ENCODE peak calls at places on chromosomes 4 and X, in five cellular contexts. One of them, this sample, is unnamed.

GRCh38 chrX:71067727-71068051 is 445 bp downstream of the SNX12 start:
- DNase-seq in astrocyte of the hippocampus: no peak
- DNase-seq in AG20443: no peak
- DNase-seq in substantia nigra: no peak
- DNase-seq in iris pigment epithelial cell: no peak
- DNase-seq in this sample: no peak

GRCh38 chr4:99670409-99671073 is 12.9 kb upstream of the C4orf54 start:
- DNase-seq in astrocyte of the hippocampus: no peak
- DNase-seq in AG20443: no peak
- DNase-seq in substantia nigra: no peak
- DNase-seq in iris pigment epithelial cell: no peak
- DNase-seq in this sample: no peak

GRCh38 chr4:26731342-26731741 is 129.3 kb upstream of the STIM2 start:
- DNase-seq in astrocyte of the hippocampus: no peak
- DNase-seq in AG20443: peak
- DNase-seq in substantia nigra: no peak
- DNase-seq in iris pigment epithelial cell: peak
- DNase-seq in this sample: no peak

GRCh38 chr4:64305565-64306254 is 103.5 kb downstream of the TECRL start:
- DNase-seq in astrocyte of the hippocampus: no peak
- DNase-seq in AG20443: no peak
- DNase-seq in substantia nigra: no peak
- DNase-seq in iris pigment epithelial cell: no peak
- DNase-seq in this sample: no peak

GRCh38 chrX:153931151-153931550 is 3.7 kb downstream of the NAA10 start:
- DNase-seq in astrocyte of the hippocampus: no peak
- DNase-seq in AG20443: no peak
- DNase-seq in substantia nigra: no peak
- DNase-seq in iris pigment epithelial cell: no peak
- DNase-seq in this sample: no peak

GRCh38 chrX:38654302-38654701 is 93.0 kb downstream of the TSPAN7 start:
- DNase-seq in astrocyte of the hippocampus: peak
- DNase-seq in AG20443: peak
- DNase-seq in substantia nigra: no peak
- DNase-seq in iris pigment epithelial cell: peak
- DNase-seq in this sample: peak

GRCh38 chrX:7068939-7069367 is 78.6 kb upstream of the STS start:
- DNase-seq in astrocyte of the hippocampus: peak
- DNase-seq in AG20443: no peak
- DNase-seq in substantia nigra: no peak
- DNase-seq in iris pigment epithelial cell: peak
- DNase-seq in this sample: no peak

GRCh38 chr4:101005659-101006058 is 341.7 kb downstream of the PPP3CA start:
- DNase-seq in astrocyte of the hippocampus: no peak
- DNase-seq in AG20443: no peak
- DNase-seq in substantia nigra: no peak
- DNase-seq in iris pigment epithelial cell: no peak
- DNase-seq in this sample: no peak

GRCh38 chr4:66688674-66689073 is 856.6 kb downstream of the CENPC start:
- DNase-seq in astrocyte of the hippocampus: peak
- DNase-seq in AG20443: no peak
- DNase-seq in substantia nigra: no peak
- DNase-seq in iris pigment epithelial cell: peak
- DNase-seq in this sample: peak

GRCh38 chr4:121484633-121485032 is 103.8 kb upstream of the QRFPR start:
- DNase-seq in astrocyte of the hippocampus: peak
- DNase-seq in AG20443: peak
- DNase-seq in substantia nigra: no peak
- DNase-seq in iris pigment epithelial cell: peak
- DNase-seq in this sample: peak

GRCh38 chr4:147780137-147780777 is 48.4 kb downstream of the ARHGAP10 start:
- DNase-seq in astrocyte of the hippocampus: no peak
- DNase-seq in AG20443: no peak
- DNase-seq in substantia nigra: no peak
- DNase-seq in iris pigment epithelial cell: no peak
- DNase-seq in this sample: no peak

GRCh38 chrX:114097411-114097810 is 486.5 kb upstream of the HTR2C start:
- DNase-seq in astrocyte of the hippocampus: no peak
- DNase-seq in AG20443: no peak
- DNase-seq in substantia nigra: no peak
- DNase-seq in iris pigment epithelial cell: no peak
- DNase-seq in this sample: no peak

GRCh38 chrX:47579537-47579936 is 2.7 kb upstream of the TIMP1 start:
- DNase-seq in astrocyte of the hippocampus: no peak
- DNase-seq in AG20443: peak
- DNase-seq in substantia nigra: no peak
- DNase-seq in iris pigment epithelial cell: peak
- DNase-seq in this sample: no peak

GRCh38 chr4:2484993-2485392 is 16.1 kb downstream of the RNF4 start:
- DNase-seq in astrocyte of the hippocampus: peak
- DNase-seq in AG20443: peak
- DNase-seq in substantia nigra: peak
- DNase-seq in iris pigment epithelial cell: peak
- DNase-seq in this sample: no peak

GRCh38 chrX:23292979-23293651 is 41.5 kb upstream of the PTCHD1 start:
- DNase-seq in astrocyte of the hippocampus: peak
- DNase-seq in AG20443: peak
- DNase-seq in substantia nigra: no peak
- DNase-seq in iris pigment epithelial cell: peak
- DNase-seq in this sample: no peak

GRCh38 chr4:157226601-157227000 is 6.1 kb downstream of the GRIA2 start:
- DNase-seq in astrocyte of the hippocampus: no peak
- DNase-seq in AG20443: no peak
- DNase-seq in substantia nigra: no peak
- DNase-seq in iris pigment epithelial cell: no peak
- DNase-seq in this sample: no peak

GRCh38 chr4:184267673-184268573 is 50.2 kb upstream of the ENPP6 start:
- DNase-seq in astrocyte of the hippocampus: peak
- DNase-seq in AG20443: peak
- DNase-seq in substantia nigra: no peak
- DNase-seq in iris pigment epithelial cell: peak
- DNase-seq in this sample: peak

GRCh38 chrX:17642891-17643290 is 94.4 kb upstream of the SCML1 start:
- DNase-seq in astrocyte of the hippocampus: no peak
- DNase-seq in AG20443: no peak
- DNase-seq in substantia nigra: no peak
- DNase-seq in iris pigment epithelial cell: no peak
- DNase-seq in this sample: no peak

GRCh38 chr4:83516042-83516772 is 19.7 kb upstream of the GPAT3 start:
- DNase-seq in astrocyte of the hippocampus: peak
- DNase-seq in AG20443: peak
- DNase-seq in substantia nigra: no peak
- DNase-seq in iris pigment epithelial cell: peak
- DNase-seq in this sample: no peak

GRCh38 chr4:13543091-13543581 is 1.2 kb downstream of the NKX3-2 start:
- DNase-seq in astrocyte of the hippocampus: no peak
- DNase-seq in AG20443: peak
- DNase-seq in substantia nigra: no peak
- DNase-seq in iris pigment epithelial cell: no peak
- DNase-seq in this sample: no peak

GRCh38 chrX:110268875-110269274 is 49.0 kb downstream of the AMMECR1 start:
- DNase-seq in astrocyte of the hippocampus: no peak
- DNase-seq in AG20443: no peak
- DNase-seq in substantia nigra: no peak
- DNase-seq in iris pigment epithelial cell: peak
- DNase-seq in this sample: no peak

GRCh38 chrX:118219866-118220265 is 103.3 kb upstream of the KLHL13 start:
- DNase-seq in astrocyte of the hippocampus: no peak
- DNase-seq in AG20443: no peak
- DNase-seq in substantia nigra: no peak
- DNase-seq in iris pigment epithelial cell: no peak
- DNase-seq in this sample: no peak

GRCh38 chr4:187236491-187236890 is 512.8 kb upstream of the FAT1 start:
- DNase-seq in astrocyte of the hippocampus: peak
- DNase-seq in AG20443: peak
- DNase-seq in substantia nigra: no peak
- DNase-seq in iris pigment epithelial cell: peak
- DNase-seq in this sample: no peak

GRCh38 chrX:102985182-102985581 is 48.1 kb downstream of the RAB40AL start:
- DNase-seq in astrocyte of the hippocampus: no peak
- DNase-seq in AG20443: no peak
- DNase-seq in substantia nigra: no peak
- DNase-seq in iris pigment epithelial cell: no peak
- DNase-seq in this sample: no peak

GRCh38 chrX:18875256-18875878 is 108.5 kb downstream of the PHKA2 start:
- DNase-seq in astrocyte of the hippocampus: no peak
- DNase-seq in AG20443: no peak
- DNase-seq in substantia nigra: no peak
- DNase-seq in iris pigment epithelial cell: no peak
- DNase-seq in this sample: no peak

GRCh38 chr4:140186651-140187315 is 32.8 kb upstream of the MAML3 start:
- DNase-seq in astrocyte of the hippocampus: peak
- DNase-seq in AG20443: peak
- DNase-seq in substantia nigra: no peak
- DNase-seq in iris pigment epithelial cell: peak
- DNase-seq in this sample: no peak

GRCh38 chr4:10157478-10158354 is 41.1 kb upstream of the WDR1 start:
- DNase-seq in astrocyte of the hippocampus: peak
- DNase-seq in AG20443: peak
- DNase-seq in substantia nigra: no peak
- DNase-seq in iris pigment epithelial cell: peak
- DNase-seq in this sample: peak

GRCh38 chr4:110483516-110483915 is 7.6 kb downstream of the ENPEP start:
- DNase-seq in astrocyte of the hippocampus: peak
- DNase-seq in AG20443: no peak
- DNase-seq in substantia nigra: no peak
- DNase-seq in iris pigment epithelial cell: no peak
- DNase-seq in this sample: no peak

GRCh38 chr4:120057416-120057815 is 9.2 kb downstream of the MAD2L1 start:
- DNase-seq in astrocyte of the hippocampus: no peak
- DNase-seq in AG20443: no peak
- DNase-seq in substantia nigra: no peak
- DNase-seq in iris pigment epithelial cell: no peak
- DNase-seq in this sample: no peak

GRCh38 chr4:10180927-10181744 is 64.5 kb upstream of the WDR1 start:
- DNase-seq in astrocyte of the hippocampus: no peak
- DNase-seq in AG20443: peak
- DNase-seq in substantia nigra: no peak
- DNase-seq in iris pigment epithelial cell: peak
- DNase-seq in this sample: no peak

GRCh38 chr4:2595436-2595835 is 59.0 kb downstream of the FAM193A start:
- DNase-seq in astrocyte of the hippocampus: no peak
- DNase-seq in AG20443: no peak
- DNase-seq in substantia nigra: no peak
- DNase-seq in iris pigment epithelial cell: no peak
- DNase-seq in this sample: no peak

GRCh38 chr4:68264875-68265565 is 19.5 kb upstream of the TMPRSS11B start:
- DNase-seq in astrocyte of the hippocampus: no peak
- DNase-seq in AG20443: no peak
- DNase-seq in substantia nigra: no peak
- DNase-seq in iris pigment epithelial cell: no peak
- DNase-seq in this sample: no peak

GRCh38 chrX:10095698-10096432 is 60.9 kb upstream of the CLCN4 start:
- DNase-seq in astrocyte of the hippocampus: no peak
- DNase-seq in AG20443: no peak
- DNase-seq in substantia nigra: no peak
- DNase-seq in iris pigment epithelial cell: no peak
- DNase-seq in this sample: no peak

This sample was measured in NCI-H1092 treated with DMSO at 0.1 percent for 48 hours.